ENCODE peak calls at places on chromosome 7, in seven cellular contexts. L is foreskin fibroblast; V is endodermal cell; K is CD8-positive, alpha-beta T cell; T is ascending aorta; C is A549; M is fibroblast of lung. W is an unnamed sample.

GRCh38 chr7:5117095-5117970 is 71.7 kb downstream of the RBAK start:
- DNase-seq in K (no peak), C (no peak), L (no peak), T (no peak), M (no peak), V (no peak), W (no peak)

GRCh38 chr7:140774371-140774770 is 77.9 kb downstream of the NDUFB2 start:
- DNase-seq in M (no peak), K (no peak), C (no peak), L (no peak), T (no peak), V (no peak), W (no peak)

GRCh38 chr7:2637505-2638223 is 5.9 kb downstream of the TTYH3 start:
- DNase-seq in M (no peak), C (no peak), L (no peak), T (no peak), V (no peak), K (no peak), W (no peak)

GRCh38 chr7:69912846-69913245 is 314.6 kb downstream of the AUTS2 start:
- DNase-seq in T (no peak), M (no peak), V (no peak), L (no peak), K (no peak), C (no peak), W (peak)

GRCh38 chr7:98372993-98373392 is 27.9 kb downstream of the BAIAP2L1 start:
- DNase-seq in K (no peak), C (no peak), M (peak), V (no peak), L (peak), T (no peak), W (peak)

GRCh38 chr7:684416-684815 is 42.1 kb upstream of the DNAAF5 start:
- DNase-seq in K (no peak), V (peak), L (no peak), T (no peak), C (no peak), M (no peak), W (no peak)

GRCh38 chr7:40211291-40212003 is 76.6 kb downstream of the SUGCT start:
- DNase-seq in K (no peak), V (no peak), M (peak), T (no peak), L (no peak), C (no peak), W (peak)

GRCh38 chr7:115707684-115708341 is 322.8 kb downstream of the TFEC start:
- DNase-seq in K (no peak), V (no peak), L (no peak), C (no peak), T (no peak), M (no peak), W (no peak)

GRCh38 chr7:29281782-29282541 is 87.4 kb downstream of the CHN2 start:
- DNase-seq in L (peak), T (peak), C (no peak), M (peak), K (no peak), V (no peak), W (peak)

GRCh38 chr7:82600601-82601000 is 157.0 kb upstream of the CACNA2D1 start:
- DNase-seq in T (no peak), V (no peak), K (no peak), C (peak), M (peak), L (no peak), W (peak)

GRCh38 chr7:155356323-155357105 is 58.8 kb downstream of the INSIG1 start:
- DNase-seq in C (peak), L (peak), V (peak), K (no peak), T (no peak), M (no peak), W (peak)

GRCh38 chr7:116593359-116594075 is 68.7 kb downstream of the CAV1 start:
- DNase-seq in T (no peak), L (no peak), V (no peak), C (no peak), M (no peak), K (no peak), W (no peak)

GRCh38 chr7:135977742-135978066 is 545 bp upstream of the MTPN start:
- DNase-seq in K (no peak), L (no peak), C (peak), T (no peak), M (no peak), V (no peak), W (no peak)

GRCh38 chr7:135978624-135979023 is 1.5 kb upstream of the MTPN start:
- DNase-seq in C (no peak), M (no peak), V (no peak), L (no peak), K (no peak), T (no peak), W (no peak)

GRCh38 chr7:135979674-135980660 is 2.8 kb upstream of the MTPN start:
- DNase-seq in M (peak), V (no peak), L (peak), T (no peak), K (no peak), C (no peak), W (peak)

GRCh38 chr7:135980665-135981180 is 3.6 kb upstream of the MTPN start:
- DNase-seq in M (no peak), T (no peak), V (no peak), C (no peak), L (peak), K (peak), W (peak)

DNA sequence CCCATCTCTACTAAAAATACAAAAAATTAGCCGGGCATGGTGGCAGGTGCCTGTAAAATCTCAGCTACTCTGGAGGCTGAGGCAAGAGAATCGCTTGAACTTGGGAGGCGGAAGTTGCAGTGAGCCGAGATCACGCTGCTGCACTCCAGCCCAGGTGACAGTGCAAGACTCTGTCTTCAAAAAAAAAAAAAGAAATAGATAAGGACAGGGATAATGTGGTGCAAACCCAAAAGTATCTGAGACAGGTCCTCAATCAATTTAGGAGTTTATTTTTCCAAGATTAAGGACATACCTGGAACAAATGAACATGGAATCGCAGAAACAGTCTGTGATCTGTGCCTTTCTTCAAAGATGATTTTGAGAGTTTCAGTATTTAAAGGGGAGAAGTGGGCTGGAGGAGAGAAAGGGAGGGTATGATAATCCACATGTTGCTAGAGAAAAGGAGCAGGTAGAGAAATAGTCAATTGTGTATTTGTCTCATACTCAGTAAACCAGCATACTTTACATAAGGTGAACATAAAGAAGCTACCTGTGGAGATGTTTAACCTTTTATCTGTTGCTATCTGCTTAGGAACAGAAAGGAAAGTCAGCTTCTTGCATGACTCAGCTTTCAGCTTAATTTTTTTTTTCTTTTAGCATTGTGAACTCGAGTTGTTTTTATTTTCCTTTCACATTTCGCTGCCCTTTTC is 4.9 kb upstream of the MTPN start:
- DNase-seq in V (no peak), L (no peak), K (no peak), T (no peak), C (no peak), M (no peak), W (no peak)
- TF ChIP-seq CTCF in V (no peak), L (no peak), K (no peak), T (no peak), C (no peak), M (no peak), W (no peak)

GRCh38 chr7:27159278-27160146 is 3.0 kb upstream of the HOXA7 start:
- DNase-seq in K (no peak), C (no peak), V (peak), M (no peak), T (no peak), L (no peak), W (no peak)
- H3K4me3 ChIP-seq in K (no peak), C (no peak), V (no peak), M (no peak), T (no peak), L (no peak), W (no peak)

DNA sequence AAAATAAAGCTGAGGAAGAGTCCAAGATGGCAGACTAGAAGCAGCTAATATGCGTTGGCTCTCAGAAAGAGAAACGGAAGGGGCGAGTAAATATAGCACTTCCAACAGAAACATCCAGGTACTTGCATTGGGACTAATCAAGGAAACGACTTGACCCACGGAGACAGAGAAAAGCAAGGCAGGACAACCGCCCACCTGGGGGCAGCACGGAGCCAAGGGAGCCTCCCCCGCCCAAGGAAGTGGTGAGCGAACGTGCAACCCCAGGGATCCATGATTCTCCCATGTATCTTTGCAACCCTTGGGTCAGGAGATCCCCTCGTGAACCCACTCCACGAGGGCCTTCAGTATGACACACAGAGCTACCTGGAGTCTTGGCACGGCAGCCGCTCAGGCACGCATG is 45.4 kb upstream of the GRM3 start:
- DNase-seq in M (no peak), C (peak), K (no peak), V (peak), L (no peak), T (no peak), W (no peak)
- TF ChIP-seq CTCF in M (no peak), C (no peak), K (no peak), V (peak), L (no peak), T (no peak), W (no peak)

GRCh38 chr7:114085592-114086490 is 167.0 kb upstream of the PPP1R3A start:
- DNase-seq in T (peak), C (peak), K (no peak), V (peak), M (peak), L (peak), W (peak)
- H3K4me3 ChIP-seq in T (peak), C (peak), K (peak), V (peak), M (peak), L (peak), W (peak)

GRCh38 chr7:10720042-10720441 is 253.6 kb upstream of the PHF14 start:
- DNase-seq in V (no peak), K (no peak), L (no peak), T (no peak), M (no peak), C (peak), W (no peak)
- TF ChIP-seq CTCF in V (peak), K (no peak), L (no peak), T (no peak), M (no peak), C (no peak), W (no peak)

GRCh38 chr7:15648461-15648961 is 38.0 kb downstream of the MEOX2 start:
- DNase-seq in L (no peak), K (no peak), T (no peak), V (no peak), M (no peak), C (no peak), W (no peak)
- H3K4me3 ChIP-seq in L (no peak), K (no peak), T (peak), V (no peak), M (no peak), C (no peak), W (no peak)

DNA sequence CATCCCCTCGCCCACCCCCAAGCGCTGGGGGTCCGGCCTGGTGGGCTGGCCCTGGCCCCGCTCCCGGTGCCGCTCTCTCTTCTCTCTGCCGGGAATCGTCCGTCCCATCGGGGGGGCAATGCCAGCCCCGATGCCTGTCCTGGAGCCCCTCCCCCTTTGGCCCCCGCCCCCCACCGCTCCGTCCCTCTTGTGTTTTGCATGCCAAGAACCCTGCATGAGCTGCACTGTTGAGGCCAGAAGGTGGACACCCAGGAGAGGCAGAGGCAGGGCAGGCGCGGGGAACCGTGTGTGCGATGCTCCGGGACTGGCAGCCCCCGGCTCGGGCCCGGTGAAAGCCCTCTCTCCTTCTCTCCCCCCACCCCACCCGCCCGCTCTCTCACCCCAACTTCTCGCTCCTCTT is 22.1 kb upstream of the HSPB1 start:
- DNase-seq in K (no peak), L (no peak), M (no peak), T (no peak), V (peak), C (no peak), W (no peak)
- TF ChIP-seq CTCF in K (no peak), L (no peak), M (no peak), T (no peak), V (peak), C (no peak), W (peak)

GRCh38 chr7:141884544-141885227 is 31.5 kb upstream of the OR9A4 start:
- DNase-seq in T (no peak), V (no peak), L (no peak), M (no peak), K (no peak), C (no peak), W (no peak)

GRCh38 chr7:141891338-141891737 is 24.9 kb upstream of the OR9A4 start:
- DNase-seq in K (no peak), V (no peak), L (no peak), M (no peak), T (no peak), C (no peak), W (no peak)

GRCh38 chr7:141889323-141889722 is 26.9 kb upstream of the OR9A4 start:
- DNase-seq in C (no peak), T (no peak), V (no peak), K (no peak), M (no peak), L (no peak), W (no peak)
- H3K4me3 ChIP-seq in C (no peak), T (no peak), V (no peak), K (no peak), M (no peak), L (no peak), W (no peak)

W was measured in choroid plexus epithelial cell.